ENCODE peak calls at places on chromosomes 1 and 21, in four cellular contexts. One of them, this sample, is unnamed.

GRCh38 chr1:54721719-54722118 is 6.1 kb downstream of the TTC4 start:
- DNase-seq in body of pancreas: no peak
- DNase-seq in neural progenitor cell: no peak
- DNase-seq in CD8-positive, alpha-beta T cell: no peak
- DNase-seq in this sample: peak

GRCh38 chr1:109821831-109822745 is 58.4 kb upstream of the EPS8L3 start:
- DNase-seq in CD8-positive, alpha-beta T cell: no peak
- DNase-seq in body of pancreas: peak
- DNase-seq in neural progenitor cell: no peak
- DNase-seq in this sample: peak

GRCh38 chr1:199273837-199274379 is 635.1 kb downstream of the PTPRC start:
- DNase-seq in CD8-positive, alpha-beta T cell: no peak
- DNase-seq in body of pancreas: peak
- DNase-seq in neural progenitor cell: no peak
- DNase-seq in this sample: peak

GRCh38 chr1:15915991-15916390 is 59.9 kb downstream of the ZBTB17 start:
- DNase-seq in body of pancreas: no peak
- DNase-seq in CD8-positive, alpha-beta T cell: no peak
- DNase-seq in neural progenitor cell: no peak
- DNase-seq in this sample: no peak

GRCh38 chr1:215682232-215682631 is 115.1 kb downstream of the KCTD3 start:
- DNase-seq in body of pancreas: no peak
- DNase-seq in CD8-positive, alpha-beta T cell: no peak
- DNase-seq in neural progenitor cell: no peak
- DNase-seq in this sample: peak

GRCh38 chr1:34212673-34213072 is 36.0 kb downstream of the C1orf94 start:
- DNase-seq in neural progenitor cell: no peak
- DNase-seq in CD8-positive, alpha-beta T cell: no peak
- DNase-seq in body of pancreas: no peak
- DNase-seq in this sample: no peak

GRCh38 chr1:107286125-107286524 is 145.3 kb downstream of the NTNG1 start:
- DNase-seq in neural progenitor cell: no peak
- DNase-seq in CD8-positive, alpha-beta T cell: no peak
- DNase-seq in body of pancreas: no peak
- DNase-seq in this sample: no peak

GRCh38 chr21:36647279-36648093 is 51.4 kb upstream of the SIM2 start:
- DNase-seq in body of pancreas: no peak
- DNase-seq in neural progenitor cell: peak
- DNase-seq in CD8-positive, alpha-beta T cell: no peak
- DNase-seq in this sample: peak

GRCh38 chr1:175000697-175001187 is 995 bp downstream of the CACYBP start:
- DNase-seq in CD8-positive, alpha-beta T cell: no peak
- DNase-seq in body of pancreas: no peak
- DNase-seq in neural progenitor cell: no peak
- DNase-seq in this sample: peak

GRCh38 chr1:6869002-6869380 is 83.7 kb downstream of the CAMTA1 start:
- DNase-seq in neural progenitor cell: peak
- DNase-seq in CD8-positive, alpha-beta T cell: no peak
- DNase-seq in body of pancreas: no peak
- DNase-seq in this sample: peak

GRCh38 chr1:18175530-18176377 is 68.2 kb downstream of the IGSF21 start:
- DNase-seq in neural progenitor cell: no peak
- DNase-seq in body of pancreas: peak
- DNase-seq in CD8-positive, alpha-beta T cell: no peak
- DNase-seq in this sample: no peak

GRCh38 chr1:185960377-185961151 is 226.4 kb downstream of the HMCN1 start:
- DNase-seq in neural progenitor cell: peak
- DNase-seq in CD8-positive, alpha-beta T cell: no peak
- DNase-seq in body of pancreas: peak
- DNase-seq in this sample: no peak

GRCh38 chr21:34707876-34708325 is 39.1 kb downstream of the CLIC6 start:
- DNase-seq in CD8-positive, alpha-beta T cell: peak
- DNase-seq in neural progenitor cell: no peak
- DNase-seq in body of pancreas: no peak
- DNase-seq in this sample: no peak

GRCh38 chr1:201786824-201787223 is 42.1 kb upstream of the IPO9 start:
- DNase-seq in CD8-positive, alpha-beta T cell: no peak
- DNase-seq in neural progenitor cell: no peak
- DNase-seq in body of pancreas: peak
- DNase-seq in this sample: no peak

GRCh38 chr21:23936224-23936623 is 1671.1 kb downstream of the MRPL39 start:
- DNase-seq in neural progenitor cell: peak
- DNase-seq in CD8-positive, alpha-beta T cell: no peak
- DNase-seq in body of pancreas: peak
- DNase-seq in this sample: no peak

GRCh38 chr1:226064168-226064815 is 1.8 kb downstream of the H3-3A start:
- DNase-seq in body of pancreas: peak
- DNase-seq in CD8-positive, alpha-beta T cell: peak
- DNase-seq in neural progenitor cell: no peak
- DNase-seq in this sample: peak

GRCh38 chr1:156920233-156921052 is at the start of gene LRRC71:
- DNase-seq in neural progenitor cell: peak
- DNase-seq in CD8-positive, alpha-beta T cell: peak
- DNase-seq in body of pancreas: peak
- DNase-seq in this sample: peak

GRCh38 chr1:113692342-113692741 is 66.9 kb downstream of the PHTF1 start:
- DNase-seq in neural progenitor cell: no peak
- DNase-seq in body of pancreas: no peak
- DNase-seq in CD8-positive, alpha-beta T cell: no peak
- DNase-seq in this sample: no peak

GRCh38 chr1:48681476-48682305 is 95.0 kb downstream of the BEND5 start:
- DNase-seq in body of pancreas: no peak
- DNase-seq in CD8-positive, alpha-beta T cell: no peak
- DNase-seq in neural progenitor cell: no peak
- DNase-seq in this sample: no peak

GRCh38 chr1:8363186-8363585 is 45.3 kb downstream of the SLC45A1 start:
- DNase-seq in neural progenitor cell: no peak
- DNase-seq in CD8-positive, alpha-beta T cell: no peak
- DNase-seq in body of pancreas: no peak
- DNase-seq in this sample: no peak

GRCh38 chr1:184931566-184931965 is 42.7 kb downstream of the NIBAN1 start:
- DNase-seq in neural progenitor cell: no peak
- DNase-seq in CD8-positive, alpha-beta T cell: no peak
- DNase-seq in body of pancreas: no peak
- DNase-seq in this sample: no peak

GRCh38 chr1:1208713-1209433 is 2.5 kb upstream of the TNFRSF18 start:
- DNase-seq in CD8-positive, alpha-beta T cell: no peak
- DNase-seq in neural progenitor cell: no peak
- DNase-seq in body of pancreas: no peak
- DNase-seq in this sample: no peak

GRCh38 chr1:164644774-164645634 is 86.0 kb downstream of the PBX1 start:
- DNase-seq in body of pancreas: no peak
- DNase-seq in CD8-positive, alpha-beta T cell: no peak
- DNase-seq in neural progenitor cell: no peak
- DNase-seq in this sample: peak

GRCh38 chr21:34844033-34844923 is 175.5 kb downstream of the CLIC6 start:
- DNase-seq in CD8-positive, alpha-beta T cell: no peak
- DNase-seq in body of pancreas: peak
- DNase-seq in neural progenitor cell: no peak
- DNase-seq in this sample: peak

GRCh38 chr1:224697888-224698450 is 81.9 kb downstream of the CNIH3 start:
- DNase-seq in CD8-positive, alpha-beta T cell: no peak
- DNase-seq in neural progenitor cell: peak
- DNase-seq in body of pancreas: no peak
- DNase-seq in this sample: no peak

GRCh38 chr1:150322310-150322709 is 977 bp downstream of the PRPF3 start:
- DNase-seq in neural progenitor cell: no peak
- DNase-seq in CD8-positive, alpha-beta T cell: no peak
- DNase-seq in body of pancreas: no peak
- DNase-seq in this sample: peak

GRCh38 chr1:243440406-243440805 is 184.6 kb downstream of the SDCCAG8 start:
- DNase-seq in neural progenitor cell: peak
- DNase-seq in CD8-positive, alpha-beta T cell: no peak
- DNase-seq in body of pancreas: no peak
- DNase-seq in this sample: no peak

GRCh38 chr1:5504364-5504740 is 487.9 kb downstream of the NPHP4 start:
- DNase-seq in CD8-positive, alpha-beta T cell: no peak
- DNase-seq in body of pancreas: no peak
- DNase-seq in neural progenitor cell: no peak
- DNase-seq in this sample: no peak

GRCh38 chr21:41366522-41367151 is 4.8 kb downstream of the MX2 start:
- DNase-seq in body of pancreas: peak
- DNase-seq in neural progenitor cell: no peak
- DNase-seq in CD8-positive, alpha-beta T cell: peak
- DNase-seq in this sample: peak

GRCh38 chr21:41367598-41368360 is 6.0 kb downstream of the MX2 start:
- DNase-seq in body of pancreas: no peak
- DNase-seq in CD8-positive, alpha-beta T cell: no peak
- DNase-seq in neural progenitor cell: no peak
- DNase-seq in this sample: no peak

GRCh38 chr21:41369915-41370839 is 8.3 kb downstream of the MX2 start:
- DNase-seq in CD8-positive, alpha-beta T cell: no peak
- DNase-seq in neural progenitor cell: no peak
- DNase-seq in body of pancreas: peak
- DNase-seq in this sample: no peak

GRCh38 chr21:41369105-41369914 is 7.5 kb downstream of the MX2 start:
- DNase-seq in body of pancreas: peak
- DNase-seq in neural progenitor cell: peak
- DNase-seq in CD8-positive, alpha-beta T cell: peak
- DNase-seq in this sample: no peak

DNA sequence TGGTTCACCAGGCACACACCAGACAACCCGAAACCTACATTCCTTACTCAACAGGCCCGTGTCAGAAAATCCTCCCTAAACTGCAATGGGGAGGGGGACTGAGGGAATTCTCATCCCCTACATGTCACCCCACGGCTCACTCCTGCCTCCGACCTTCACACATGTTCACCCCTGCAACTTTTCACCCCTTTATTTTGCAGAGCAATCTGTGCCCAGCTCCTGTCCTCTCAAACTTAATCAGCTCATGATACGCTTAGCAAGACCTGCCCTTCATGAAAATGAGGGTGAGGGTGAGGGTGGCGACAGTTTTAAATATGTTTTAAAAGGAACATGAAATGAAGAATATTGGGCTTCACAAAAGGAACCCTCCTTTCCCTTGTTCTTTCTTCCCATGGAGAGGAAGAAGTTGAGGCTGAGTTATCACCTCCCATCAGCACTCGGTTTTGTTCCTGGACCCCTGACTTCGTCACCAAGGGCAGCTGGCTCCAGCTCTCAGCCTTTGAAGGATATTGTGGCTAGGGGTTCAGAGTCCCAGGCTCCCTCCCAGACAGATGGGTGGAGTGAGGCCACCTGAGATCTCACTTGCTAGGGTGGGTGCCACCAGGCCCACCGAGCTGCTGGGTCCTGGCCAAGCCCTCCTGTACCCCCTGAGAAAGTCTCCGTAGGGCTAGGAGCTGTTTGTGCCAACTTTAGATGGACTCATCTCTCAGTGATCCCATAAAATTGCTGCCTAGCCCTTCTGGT is 6.7 kb downstream of the MX2 start:
- DNase-seq in CD8-positive, alpha-beta T cell: no peak
- DNase-seq in neural progenitor cell: no peak
- DNase-seq in body of pancreas: no peak
- DNase-seq in this sample: no peak
- H3K4me3 ChIP-seq in CD8-positive, alpha-beta T cell: peak
- H3K4me3 ChIP-seq in neural progenitor cell: no peak
- H3K4me3 ChIP-seq in body of pancreas: no peak
- H3K4me3 ChIP-seq in this sample: no peak

DNA sequence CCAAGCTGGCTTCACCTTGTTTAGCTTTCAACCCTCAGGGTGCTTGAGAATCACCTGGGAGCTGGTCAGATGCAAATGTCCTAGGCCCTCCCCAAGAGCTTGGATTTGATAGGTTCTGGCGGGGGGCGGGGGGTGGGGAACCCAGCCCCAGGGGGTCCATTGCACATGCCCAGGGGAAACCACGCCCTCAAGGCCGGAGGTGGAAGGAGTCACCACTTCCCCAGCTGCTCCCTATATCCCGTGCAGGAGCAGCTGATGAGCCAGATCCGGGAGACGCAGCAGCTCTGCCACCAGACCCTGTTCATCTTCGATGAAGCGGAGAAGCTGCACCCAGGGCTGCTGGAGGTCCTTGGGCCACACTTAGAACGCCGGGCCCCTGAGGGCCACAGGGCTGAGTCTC is 5.8 kb downstream of the TOR3A start:
- DNase-seq in body of pancreas: peak
- DNase-seq in CD8-positive, alpha-beta T cell: no peak
- DNase-seq in neural progenitor cell: peak
- DNase-seq in this sample: no peak
- H3K4me3 ChIP-seq in body of pancreas: no peak
- H3K4me3 ChIP-seq in CD8-positive, alpha-beta T cell: no peak
- H3K4me3 ChIP-seq in neural progenitor cell: no peak
- H3K4me3 ChIP-seq in this sample: no peak

GRCh38 chr1:21344750-21345443 is 54.6 kb upstream of the ECE1 start:
- DNase-seq in body of pancreas: no peak
- DNase-seq in CD8-positive, alpha-beta T cell: peak
- DNase-seq in neural progenitor cell: peak
- DNase-seq in this sample: no peak

GRCh38 chr1:21341022-21341421 is 50.8 kb upstream of the ECE1 start:
- DNase-seq in neural progenitor cell: no peak
- DNase-seq in CD8-positive, alpha-beta T cell: no peak
- DNase-seq in body of pancreas: no peak
- DNase-seq in this sample: no peak

GRCh38 chr1:21341517-21342078 is 51.3 kb upstream of the ECE1 start:
- DNase-seq in CD8-positive, alpha-beta T cell: no peak
- DNase-seq in neural progenitor cell: no peak
- DNase-seq in body of pancreas: no peak
- DNase-seq in this sample: no peak

GRCh38 chr1:21344098-21344749 is 54.0 kb upstream of the ECE1 start:
- DNase-seq in neural progenitor cell: no peak
- DNase-seq in body of pancreas: no peak
- DNase-seq in CD8-positive, alpha-beta T cell: no peak
- DNase-seq in this sample: no peak

GRCh38 chr1:21342961-21343838 is 52.9 kb upstream of the ECE1 start:
- DNase-seq in neural progenitor cell: no peak
- DNase-seq in body of pancreas: no peak
- DNase-seq in CD8-positive, alpha-beta T cell: no peak
- DNase-seq in this sample: no peak
- H3K4me3 ChIP-seq in neural progenitor cell: no peak
- H3K4me3 ChIP-seq in body of pancreas: no peak
- H3K4me3 ChIP-seq in CD8-positive, alpha-beta T cell: peak
- H3K4me3 ChIP-seq in this sample: no peak

GRCh38 chr1:47393141-47393540 is 22.9 kb upstream of the FOXE3 start:
- DNase-seq in body of pancreas: no peak
- DNase-seq in CD8-positive, alpha-beta T cell: no peak
- DNase-seq in neural progenitor cell: no peak
- DNase-seq in this sample: peak
- H3K4me3 ChIP-seq in body of pancreas: no peak
- H3K4me3 ChIP-seq in CD8-positive, alpha-beta T cell: no peak
- H3K4me3 ChIP-seq in neural progenitor cell: no peak
- H3K4me3 ChIP-seq in this sample: no peak